ENCODE peak calls at places on chromosomes 5 and 9, in nine cellular contexts. N is DMS 273 treated with DMSO at 0.1 percent for 48 hours, I is AG04450, A is Daoy, G is endothelial cell, D is A172, M is G401, K is hepatic stellate cell, J is heart right ventricle. S is an unnamed sample.
A peak's percentile ranks its signal among the peaks of the same experiment; 100 is the strongest.

GRCh38 chr5:126449751-126450271 is 26.6 kb downstream of the GRAMD2B start:
- DNase-seq in N (no peak), I (no peak), A (peak; percentile 88), G (no peak), D (peak; percentile 71), M (no peak), K (peak; percentile 45), J (peak; percentile 17), S (no peak)

GRCh38 chr5:115349001-115349817 is 52.8 kb upstream of the CCDC112 start:
- DNase-seq in N (peak; percentile 26), I (peak; percentile 54), A (peak; percentile 85), G (no peak), D (peak; percentile 86), M (no peak), K (peak; percentile 56), J (no peak), S (peak; percentile 64)

GRCh38 chr5:41649659-41650058 is 139.3 kb upstream of the PLCXD3 start:
- DNase-seq in N (no peak), I (peak; percentile 13), A (no peak), G (no peak), D (peak; percentile 39), M (no peak), K (peak; percentile 2), J (no peak), S (no peak)

GRCh38 chr5:14914603-14915277 is 43.2 kb upstream of the ANKH start:
- DNase-seq in N (no peak), I (no peak), A (peak; percentile 49), G (no peak), D (peak; percentile 66), M (no peak), K (peak; percentile 52), J (no peak), S (no peak)

GRCh38 chr5:53323943-53324642 is 156.3 kb upstream of the FST start:
- DNase-seq in N (no peak), I (no peak), A (no peak), G (no peak), D (peak; percentile 38), M (no peak), K (no peak), J (no peak), S (no peak)

GRCh38 chr9:132575005-132575609 is 7.3 kb upstream of the BARHL1 start:
- DNase-seq in N (no peak), I (peak; percentile 18), A (peak; percentile 89), G (peak; percentile 88), D (peak; percentile 76), M (peak; percentile 90), K (peak; percentile 84), J (peak; percentile 67), S (peak; percentile 86)

GRCh38 chr9:94928696-94929372 is 202.3 kb downstream of the AOPEP start:
- DNase-seq in N (no peak), I (no peak), A (peak; percentile 89), G (no peak), D (no peak), M (peak; percentile 87), K (no peak), J (no peak), S (no peak)

GRCh38 chr5:93789173-93790070 is 48.0 kb upstream of the POU5F2 start:
- DNase-seq in N (no peak), I (peak; percentile 18), A (peak; percentile 32), G (no peak), D (peak; percentile 55), M (peak; percentile 24), K (peak; percentile 38), J (no peak), S (no peak)

GRCh38 chr9:120924698-120925534 is 1.7 kb downstream of the TRAF1 start:
- DNase-seq in N (no peak), I (no peak), A (no peak), G (no peak), D (no peak), M (no peak), K (no peak), J (no peak), S (no peak)

GRCh38 chr9:130414910-130415746 is 29.6 kb upstream of the ASS1 start:
- DNase-seq in N (no peak), I (no peak), A (no peak), G (no peak), D (no peak), M (no peak), K (no peak), J (no peak), S (no peak)

GRCh38 chr5:172175263-172175719 is 12.7 kb downstream of the STK10 start:
- DNase-seq in N (no peak), I (no peak), A (peak; percentile 40), G (no peak), D (peak; percentile 76), M (no peak), K (no peak), J (peak; percentile 35), S (no peak)

GRCh38 chr5:104909803-104910202 is 1347.2 kb upstream of the NUDT12 start:
- DNase-seq in N (no peak), I (no peak), A (no peak), G (no peak), D (no peak), M (no peak), K (no peak), J (no peak), S (no peak)

GRCh38 chr5:174614500-174615135 is 109.8 kb upstream of the MSX2 start:
- DNase-seq in N (no peak), I (no peak), A (no peak), G (no peak), D (no peak), M (no peak), K (no peak), J (no peak), S (no peak)

GRCh38 chr5:42366051-42366450 is 57.2 kb upstream of the GHR start:
- DNase-seq in N (no peak), I (no peak), A (no peak), G (no peak), D (no peak), M (no peak), K (no peak), J (no peak), S (no peak)

GRCh38 chr9:137397675-137398423 is 25.1 kb downstream of the EXD3 start:
- DNase-seq in N (no peak), I (no peak), A (no peak), G (no peak), D (no peak), M (no peak), K (no peak), J (no peak), S (no peak)

GRCh38 chr5:137867664-137868063 is at the start of gene MYOT:
- DNase-seq in N (no peak), I (no peak), A (no peak), G (no peak), D (no peak), M (no peak), K (no peak), J (no peak), S (no peak)

GRCh38 chr9:79877943-79878612 is 306.3 kb downstream of the TLE4 start:
- DNase-seq in N (no peak), I (no peak), A (no peak), G (no peak), D (no peak), M (no peak), K (no peak), J (no peak), S (no peak)

GRCh38 chr9:18791074-18791473 is 241.9 kb downstream of the SAXO1 start:
- DNase-seq in N (no peak), I (no peak), A (peak; percentile 13), G (peak; percentile 73), D (peak; percentile 23), M (no peak), K (no peak), J (no peak), S (no peak)

GRCh38 chr9:128115187-128116103 is 12.1 kb downstream of the PTGES2 start:
- DNase-seq in N (no peak), I (no peak), A (no peak), G (no peak), D (no peak), M (no peak), K (no peak), J (no peak), S (peak; percentile 91)

GRCh38 chr5:119795768-119796167 is 166.4 kb downstream of the FAM170A start:
- DNase-seq in N (no peak), I (no peak), A (peak; percentile 46), G (no peak), D (peak; percentile 67), M (no peak), K (no peak), J (no peak), S (no peak)

GRCh38 chr5:133773247-133774202 is 161.2 kb upstream of the FSTL4 start:
- DNase-seq in N (no peak), I (no peak), A (no peak), G (no peak), D (no peak), M (no peak), K (no peak), J (no peak), S (no peak)

GRCh38 chr5:153767221-153768218 is 271.2 kb downstream of the FAM114A2 start:
- DNase-seq in N (no peak), I (no peak), A (no peak), G (no peak), D (no peak), M (peak; percentile 95), K (no peak), J (no peak), S (no peak)

GRCh38 chr9:94905606-94906005 is 179.1 kb downstream of the AOPEP start:
- DNase-seq in N (no peak), I (no peak), A (no peak), G (no peak), D (no peak), M (no peak), K (no peak), J (no peak), S (no peak)

GRCh38 chr5:114358329-114358728 is 3.5 kb upstream of the KCNN2 start:
- DNase-seq in N (no peak), I (no peak), A (no peak), G (no peak), D (no peak), M (no peak), K (no peak), J (no peak), S (no peak)

GRCh38 chr5:95887977-95888376 is 65.5 kb upstream of the GLRX start:
- DNase-seq in N (no peak), I (no peak), A (no peak), G (no peak), D (no peak), M (no peak), K (no peak), J (no peak), S (no peak)

GRCh38 chr5:135195267-135195603 is 161.2 kb upstream of the PITX1 start:
- DNase-seq in N (no peak), I (no peak), A (no peak), G (no peak), D (no peak), M (no peak), K (no peak), J (no peak), S (no peak)

GRCh38 chr5:139816566-139816965 is 21.0 kb downstream of the PSD2 start:
- DNase-seq in N (no peak), I (no peak), A (no peak), G (no peak), D (no peak), M (no peak), K (no peak), J (no peak), S (no peak)

GRCh38 chr5:90308787-90309585 is 100.6 kb downstream of the CETN3 start:
- DNase-seq in N (no peak), I (no peak), A (no peak), G (no peak), D (peak; percentile 15), M (no peak), K (peak; percentile 2), J (no peak), S (no peak)

GRCh38 chr5:110757118-110757729 is 18.4 kb downstream of the SLC25A46 start:
- DNase-seq in N (no peak), I (no peak), A (peak; percentile 27), G (peak; percentile 28), D (peak; percentile 61), M (peak; percentile 59), K (no peak), J (peak; percentile 6), S (no peak)

S was measured in pancreas.